ENCODE peak calls at places on chromosomes 5 and 9, in seven cellular contexts. Z is heart left ventricle, I is A549, T is adrenal gland, B is H1, W is ovary, A is tibial nerve. U is an unnamed sample.

GRCh38 chr5:107808671-107809137 is 138.0 kb upstream of the EFNA5 start:
- DNase-seq in T (no peak), I (no peak), B (peak), Z (no peak), W (no peak), A (no peak), U (no peak)

GRCh38 chr9:124210697-124211096 is 47.1 kb upstream of the NEK6 start:
- DNase-seq in T (no peak), W (no peak), B (no peak), I (no peak), A (no peak), Z (no peak), U (no peak)

GRCh38 chr9:86321373-86321772 is 32.8 kb downstream of the TUT7 start:
- DNase-seq in T (peak), A (no peak), Z (no peak), B (no peak), I (peak), W (no peak), U (no peak)

GRCh38 chr9:131503626-131504465 is 1.1 kb downstream of the POMT1 start:
- DNase-seq in I (peak), T (no peak), Z (no peak), A (no peak), W (no peak), B (peak), U (peak)

GRCh38 chr9:124390812-124391658 is 24.2 kb downstream of the PSMB7 start:
- DNase-seq in W (no peak), B (no peak), T (no peak), A (no peak), I (peak), Z (no peak), U (peak)

GRCh38 chr5:111461261-111461671 is 51.1 kb downstream of the STARD4 start:
- DNase-seq in W (no peak), B (peak), Z (no peak), T (peak), I (peak), A (no peak), U (no peak)

GRCh38 chr5:79333852-79334557 is 98.1 kb downstream of the JMY start:
- DNase-seq in I (no peak), W (no peak), A (no peak), T (no peak), Z (no peak), B (no peak), U (no peak)

GRCh38 chr9:32899181-32899580 is 102.2 kb downstream of the APTX start:
- DNase-seq in I (no peak), B (no peak), T (no peak), A (no peak), Z (no peak), W (no peak), U (no peak)

GRCh38 chr9:127081250-127082185 is 40.9 kb downstream of the ANGPTL2 start:
- DNase-seq in A (no peak), B (no peak), Z (no peak), T (no peak), I (no peak), W (no peak), U (no peak)

GRCh38 chr5:143506881-143507552 is 103.5 kb upstream of the NR3C1 start:
- DNase-seq in Z (no peak), B (no peak), W (no peak), A (no peak), T (peak), I (peak), U (no peak)

GRCh38 chr9:94697972-94698581 is 28.4 kb upstream of the AOPEP start:
- DNase-seq in W (no peak), B (no peak), A (no peak), I (no peak), T (no peak), Z (no peak), U (no peak)

GRCh38 chr9:126623667-126624452 is 10.1 kb downstream of the LMX1B start:
- DNase-seq in I (no peak), T (no peak), W (no peak), B (no peak), A (no peak), Z (no peak), U (no peak)

GRCh38 chr5:79069488-79070001 is at the start of the genes BHMT2 and DMGDH:
- DNase-seq in I (no peak), Z (peak), W (peak), A (no peak), B (no peak), T (peak), U (peak)

GRCh38 chr5:81788271-81788670 is 37.4 kb upstream of the SSBP2 start:
- DNase-seq in I (no peak), W (no peak), B (no peak), T (no peak), A (no peak), Z (no peak), U (no peak)

GRCh38 chr5:24918676-24919075 is 273.9 kb upstream of the CDH10 start:
- DNase-seq in B (no peak), Z (no peak), W (no peak), I (no peak), T (no peak), A (no peak), U (no peak)

GRCh38 chr5:168076561-168076991 is 214.9 kb upstream of the WWC1 start:
- DNase-seq in I (peak), W (no peak), A (peak), B (peak), T (peak), Z (peak), U (peak)

GRCh38 chr5:56876325-56876724 is 33.1 kb upstream of the SETD9 start:
- DNase-seq in A (no peak), I (no peak), W (no peak), Z (no peak), T (no peak), B (no peak), U (no peak)

GRCh38 chr5:149240354-149240998 is 31.2 kb upstream of the AFAP1L1 start:
- DNase-seq in T (peak), W (no peak), I (no peak), A (no peak), B (no peak), Z (no peak), U (no peak)

GRCh38 chr5:133489632-133490031 is 122.7 kb downstream of the FSTL4 start:
- DNase-seq in Z (no peak), B (no peak), A (no peak), T (no peak), I (peak), W (no peak), U (peak)

GRCh38 chr9:130426883-130427282 is 17.9 kb upstream of the ASS1 start:
- DNase-seq in B (no peak), W (no peak), T (no peak), A (no peak), Z (peak), I (peak), U (no peak)

GRCh38 chr9:127535834-127536233 is 76.2 kb upstream of the STXBP1 start:
- DNase-seq in I (no peak), A (no peak), B (no peak), Z (no peak), W (no peak), T (no peak), U (no peak)

GRCh38 chr5:23523998-23524397 is 16.6 kb downstream of the PRDM9 start:
- DNase-seq in Z (no peak), I (no peak), B (no peak), T (no peak), A (no peak), W (no peak), U (no peak)

GRCh38 chr5:139543423-139543991 is 17.6 kb upstream of the UBE2D2 start:
- DNase-seq in A (peak), Z (peak), T (peak), I (no peak), B (no peak), W (no peak), U (peak)

GRCh38 chr5:172692981-172693380 is 51.9 kb downstream of the NEURL1B start:
- DNase-seq in W (peak), Z (peak), A (no peak), I (no peak), B (no peak), T (no peak), U (no peak)

GRCh38 chr9:99368341-99369326 is 146.6 kb downstream of the SEC61B start:
- DNase-seq in W (peak), T (peak), B (no peak), I (no peak), A (peak), Z (peak), U (no peak)

GRCh38 chr9:274101-274500 is 59.4 kb downstream of the DOCK8 start:
- DNase-seq in B (no peak), Z (no peak), W (no peak), T (no peak), I (no peak), A (no peak), U (no peak)

GRCh38 chr9:277595-278330 is 63.1 kb downstream of the DOCK8 start:
- DNase-seq in I (no peak), Z (no peak), T (no peak), B (no peak), W (no peak), A (no peak), U (no peak)

GRCh38 chr9:270657-271237 is 56.1 kb downstream of the DOCK8 start:
- DNase-seq in I (no peak), B (no peak), A (no peak), Z (no peak), W (no peak), T (no peak), U (no peak)

GRCh38 chr9:268616-269015 is 54.0 kb downstream of the DOCK8 start:
- DNase-seq in W (no peak), I (no peak), T (no peak), Z (no peak), B (no peak), A (no peak), U (peak)

DNA sequence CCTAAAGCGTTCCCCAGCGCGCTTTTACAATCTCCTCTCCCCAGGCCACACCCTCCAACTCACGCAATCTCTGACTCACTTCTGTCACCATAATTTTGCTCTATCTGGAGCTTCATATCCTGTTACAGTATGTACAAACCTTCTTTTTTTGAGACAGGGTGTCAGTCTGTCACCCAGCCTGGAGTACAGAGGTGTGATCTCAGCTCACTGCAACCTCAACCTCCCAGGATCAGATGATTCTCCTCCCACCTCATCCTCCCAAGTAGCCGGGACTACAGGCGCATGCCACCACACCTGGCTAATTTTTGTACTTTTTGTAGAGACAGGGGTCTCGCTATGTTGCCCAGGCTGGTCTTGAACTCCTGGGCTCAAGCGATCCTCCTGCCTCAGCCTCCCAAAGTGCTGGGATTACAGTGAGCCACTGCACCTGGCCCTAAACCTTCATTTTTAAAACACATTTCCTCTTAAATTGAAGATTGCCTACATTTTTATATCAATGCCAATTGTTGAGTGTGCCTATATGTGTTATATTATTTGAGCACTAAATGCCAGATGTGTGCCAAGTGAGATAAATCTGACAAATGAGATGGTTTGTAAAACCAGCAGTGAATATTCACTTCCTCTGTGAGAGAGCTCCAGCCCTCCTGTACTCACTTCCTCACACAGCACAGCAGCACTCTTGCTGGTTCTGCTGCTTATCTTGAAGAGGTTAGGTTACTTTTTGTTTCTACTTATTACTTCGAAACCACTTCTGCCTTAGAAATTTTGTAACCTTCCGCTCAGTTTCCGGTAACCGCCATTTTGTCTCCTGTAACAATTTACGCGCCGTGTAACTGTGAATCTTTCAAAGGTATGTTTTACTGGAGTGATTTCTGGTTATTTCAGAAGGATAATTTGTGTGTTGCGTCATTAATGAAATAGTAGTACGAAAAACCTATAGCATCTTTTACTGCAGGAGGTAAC is 57.9 kb downstream of the DOCK8 start:
- DNase-seq in W (no peak), I (no peak), T (no peak), B (no peak), Z (peak), A (peak), U (peak)
- TF ChIP-seq POLR2A in W (no peak), I (no peak), T (no peak), B (no peak), Z (no peak), A (no peak), U (peak)

GRCh38 chr9:134640491-134641172 is 971 bp upstream of the COL5A1 start:
- DNase-seq in A (no peak), T (no peak), I (no peak), B (no peak), Z (no peak), W (no peak), U (no peak)

GRCh38 chr9:134642385-134643181 is 980 bp downstream of the COL5A1 start:
- DNase-seq in Z (peak), W (peak), T (peak), I (peak), B (no peak), A (peak), U (no peak)

GRCh38 chr9:134639994-134640393 is 1.6 kb upstream of the COL5A1 start:
- DNase-seq in Z (no peak), B (no peak), T (no peak), A (no peak), I (no peak), W (no peak), U (no peak)

GRCh38 chr9:134641989-134642384 is 384 bp downstream of the COL5A1 start:
- DNase-seq in B (no peak), Z (no peak), T (no peak), I (no peak), A (no peak), W (no peak), U (no peak)

GRCh38 chr9:134641173-134641985 is at the start of gene COL5A1:
- DNase-seq in Z (peak), W (peak), T (peak), B (no peak), A (peak), I (peak), U (no peak)
- TF ChIP-seq POLR2A in Z (peak), W (peak), T (peak), B (no peak), A (peak), I (peak), U (no peak)

GRCh38 chr5:177006265-177006972 is at the start of gene UIMC1:
- DNase-seq in Z (peak), T (peak), I (peak), A (peak), B (peak), W (peak), U (peak)
- TF ChIP-seq POLR2A in Z (peak), T (peak), I (peak), A (peak), B (peak), W (peak), U (peak)

GRCh38 chr5:95746194-95746593 is 15.1 kb downstream of the RHOBTB3 start:
- DNase-seq in I (no peak), A (no peak), T (no peak), Z (no peak), W (no peak), B (no peak), U (no peak)

GRCh38 chr5:95741458-95741857 is 10.3 kb downstream of the RHOBTB3 start:
- DNase-seq in B (no peak), Z (no peak), A (no peak), I (no peak), W (no peak), T (no peak), U (peak)

GRCh38 chr5:95747041-95747679 is 16.0 kb downstream of the RHOBTB3 start:
- DNase-seq in A (no peak), B (no peak), T (no peak), I (no peak), W (no peak), Z (no peak), U (no peak)

GRCh38 chr5:95743248-95743647 is 12.1 kb downstream of the RHOBTB3 start:
- DNase-seq in T (no peak), B (no peak), A (no peak), I (no peak), Z (no peak), W (no peak), U (no peak)

GRCh38 chr5:95743877-95744276 is 12.7 kb downstream of the RHOBTB3 start:
- DNase-seq in Z (no peak), T (no peak), I (no peak), B (no peak), A (no peak), W (no peak), U (no peak)
- TF ChIP-seq POLR2A in Z (no peak), T (no peak), I (no peak), B (no peak), A (no peak), W (no peak), U (no peak)

GRCh38 chr5:88889165-88890069 is 6.4 kb upstream of the MEF2C start:
- DNase-seq in Z (peak), A (peak), I (no peak), B (no peak), T (peak), W (peak), U (peak)
- TF ChIP-seq POLR2A in Z (peak), A (no peak), I (no peak), B (no peak), T (peak), W (peak), U (peak)

GRCh38 chr5:171321447-171321846 is 12.4 kb downstream of the TLX3 start:
- DNase-seq in B (no peak), T (no peak), Z (no peak), A (no peak), W (no peak), I (no peak), U (no peak)
- TF ChIP-seq POLR2A in B (no peak), T (no peak), Z (no peak), A (no peak), W (no peak), I (no peak), U (no peak)

DNA sequence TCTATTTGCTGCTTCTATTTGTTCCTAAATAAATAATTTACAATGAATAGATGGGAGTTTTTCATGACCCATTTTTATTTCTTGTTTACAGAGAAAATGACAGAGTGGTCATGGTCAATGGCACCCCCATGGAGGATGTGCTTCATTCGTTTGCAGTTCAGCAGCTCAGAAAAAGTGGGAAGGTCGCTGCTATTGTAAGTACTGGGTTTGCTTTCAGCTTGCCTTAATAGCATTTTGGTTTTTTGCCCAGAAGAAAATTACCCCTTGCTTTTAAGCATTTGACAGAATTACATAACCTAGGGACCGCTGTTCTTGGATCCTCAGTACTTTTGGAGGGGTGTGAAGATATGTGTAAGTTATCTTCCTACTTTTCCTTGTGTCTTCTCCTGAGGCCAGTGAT is 44.1 kb downstream of the TJP2 start:
- DNase-seq in I (no peak), B (no peak), T (no peak), Z (no peak), A (no peak), W (no peak), U (no peak)
- TF ChIP-seq POLR2A in I (no peak), B (no peak), T (no peak), Z (no peak), A (no peak), W (no peak), U (no peak)